ENCODE peak calls at places on chromosome 18, in eight cellular contexts. M is left ventricle myocardium inferior, X is breast epithelium, N is colonic mucosa, V is fibroblast of lung, Z is AG04450, E is right atrium auricular region, I is pancreas. C is an unnamed sample.

GRCh38 chr18:74012954-74013630 is 134.5 kb downstream of the FBXO15 start:
- DNase-seq in M (no peak), Z (no peak), V (no peak), N (no peak), E (no peak), I (no peak), X (no peak), C (no peak)

GRCh38 chr18:29874519-29875098 is 1167.9 kb downstream of the DSC3 start:
- DNase-seq in I (no peak), M (no peak), E (no peak), N (no peak), Z (no peak), X (no peak), V (peak; percentile 39), C (no peak)

GRCh38 chr18:70503060-70503459 is 214.2 kb downstream of the SOCS6 start:
- DNase-seq in I (no peak), M (no peak), N (no peak), X (no peak), V (no peak), E (no peak), Z (no peak), C (no peak)

GRCh38 chr18:31880186-31880898 is 62.6 kb downstream of the TRAPPC8 start:
- DNase-seq in I (no peak), V (no peak), N (no peak), E (no peak), Z (no peak), X (no peak), M (no peak), C (no peak)

GRCh38 chr18:62339106-62339988 is 14.2 kb downstream of the TNFRSF11A start:
- DNase-seq in N (peak; percentile 56), E (no peak), X (no peak), M (no peak), I (no peak), V (peak; percentile 89), Z (peak; percentile 21), C (no peak)

GRCh38 chr18:46917808-46918600 is 602 bp downstream of the KATNAL2 start:
- DNase-seq in Z (no peak), V (peak; percentile 33), X (no peak), N (peak; percentile 61), M (peak; percentile 30), I (peak; percentile 31), E (no peak), C (no peak)

GRCh38 chr18:6521804-6522418 is 107.2 kb upstream of the L3MBTL4 start:
- DNase-seq in E (no peak), M (no peak), V (peak; percentile 20), Z (peak; percentile 3), N (peak; percentile 56), I (no peak), X (peak; percentile 54), C (no peak)

GRCh38 chr18:67586101-67586500 is 69.6 kb upstream of the DSEL start:
- DNase-seq in M (no peak), E (no peak), I (no peak), V (no peak), Z (no peak), N (no peak), X (no peak), C (no peak)

GRCh38 chr18:63779386-63779785 is 4.2 kb downstream of the SERPINB7 start:
- DNase-seq in N (no peak), M (no peak), I (no peak), Z (no peak), V (no peak), E (no peak), X (no peak), C (no peak)

GRCh38 chr18:57819671-57820460 is 16.8 kb upstream of the ATP8B1 start:
- DNase-seq in N (peak; percentile 89), V (peak; percentile 91), X (peak; percentile 70), Z (peak; percentile 63), M (peak; percentile 62), I (peak; percentile 82), E (peak; percentile 81), C (no peak)

GRCh38 chr18:69968073-69968472 is 20.4 kb upstream of the CD226 start:
- DNase-seq in I (no peak), Z (no peak), E (no peak), V (no peak), X (no peak), M (no peak), N (no peak), C (no peak)

GRCh38 chr18:50099725-50100414 is 95.1 kb downstream of the MYO5B start:
- DNase-seq in Z (no peak), N (no peak), X (no peak), V (peak; percentile 72), I (no peak), M (no peak), E (no peak), C (no peak)

GRCh38 chr18:21194871-21195771 is 46.9 kb upstream of the GREB1L start:
- DNase-seq in V (peak; percentile 42), E (no peak), M (no peak), X (no peak), Z (no peak), I (no peak), N (no peak), C (no peak)

GRCh38 chr18:72555101-72555500 is 11.0 kb upstream of the CBLN2 start:
- DNase-seq in E (no peak), I (no peak), V (peak; percentile 38), Z (no peak), M (no peak), N (no peak), X (no peak), C (no peak)

GRCh38 chr18:3015203-3015590 is 2.3 kb upstream of the LPIN2 start:
- DNase-seq in M (no peak), I (no peak), X (no peak), Z (peak; percentile 36), E (no peak), N (no peak), V (peak; percentile 77), C (no peak)

DNA sequence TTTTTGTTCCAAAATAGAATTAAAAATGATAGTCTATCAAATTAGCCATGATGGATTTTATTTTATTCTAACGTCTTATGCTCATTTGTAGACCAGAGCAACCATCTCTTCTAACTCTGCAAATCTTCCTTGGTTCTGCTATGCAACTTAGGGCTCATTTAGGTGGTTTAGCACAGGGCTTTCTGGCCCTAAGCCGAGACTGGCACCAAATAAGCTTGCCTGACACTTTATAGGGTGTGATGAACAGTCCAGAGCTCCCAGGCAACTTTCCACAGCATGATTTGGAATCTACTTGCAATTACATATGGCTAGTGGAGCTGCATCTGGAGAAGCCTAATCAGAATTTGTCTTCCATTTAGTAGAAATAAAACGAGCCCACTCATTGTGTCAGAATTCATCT is 698.4 kb downstream of the MBD2 start:
- DNase-seq in E (no peak), Z (no peak), N (no peak), M (no peak), X (no peak), V (no peak), I (no peak), C (no peak)
- H3K27me3 ChIP-seq in E (no peaks in the 10 kb centered on the region), Z (no peaks in the 10 kb centered on the region), N (no peaks in the 10 kb centered on the region), M (no peaks in the 10 kb centered on the region), X (no peaks in the 10 kb centered on the region), V (no peaks in the 10 kb centered on the region), I (no peaks in the 10 kb centered on the region), C (no peaks in the 10 kb centered on the region)

GRCh38 chr18:44804033-44804432 is 123.3 kb downstream of the SETBP1 start:
- DNase-seq in V (no peak), M (no peak), E (no peak), N (no peak), I (no peak), Z (no peak), X (no peak), C (no peak)
- H3K27ac ChIP-seq in V (no peak overlapping the region), M (peak overlapping the region; percentile 74), E (peak overlapping the region; percentile 9), N (peak overlapping the region; percentile 51), I (no peak overlapping the region), Z (no peak overlapping the region), X (peak overlapping the region; percentile 48), C (peak overlapping the region; percentile 90)

DNA sequence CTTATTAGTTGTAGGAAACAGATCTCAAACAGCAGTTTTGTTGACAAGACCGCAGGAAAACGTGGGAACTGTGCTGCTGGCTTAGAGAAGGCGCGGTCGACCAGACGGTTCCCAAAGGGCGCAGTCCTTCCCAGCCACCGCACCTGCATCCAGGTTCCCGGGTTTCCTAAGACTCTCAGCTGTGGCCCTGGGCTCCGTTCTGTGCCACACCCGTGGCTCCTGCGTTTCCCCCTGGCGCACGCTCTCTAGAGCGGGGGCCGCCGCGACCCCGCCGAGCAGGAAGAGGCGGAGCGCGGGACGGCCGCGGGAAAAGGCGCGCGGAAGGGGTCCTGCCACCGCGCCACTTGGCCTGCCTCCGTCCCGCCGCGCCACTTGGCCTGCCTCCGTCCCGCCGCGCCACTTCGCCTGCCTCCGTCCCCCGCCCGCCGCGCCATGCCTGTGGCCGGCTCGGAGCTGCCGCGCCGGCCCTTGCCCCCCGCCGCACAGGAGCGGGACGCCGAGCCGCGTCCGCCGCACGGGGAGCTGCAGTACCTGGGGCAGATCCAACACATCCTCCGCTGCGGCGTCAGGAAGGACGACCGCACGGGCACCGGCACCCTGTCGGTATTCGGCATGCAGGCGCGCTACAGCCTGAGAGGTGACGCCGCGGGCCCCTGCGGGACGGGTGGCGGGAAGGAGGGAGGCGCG is at the start of gene TYMS:
- DNase-seq in E (no peak), X (no peak), I (peak; percentile 38), M (peak; percentile 21), V (peak; percentile 60), N (peak; percentile 88), Z (no peak), C (no peak)
- TF ChIP-seq CTCF in E (no peak), X (no peak), I (no peak), M (peak; percentile 33), V (no peak), N (no peak), Z (peak; percentile 15), C (no peak)

GRCh38 chr18:59273936-59274928 is 978 bp upstream of the RAX start:
- DNase-seq in M (no peak), X (no peak), E (no peak), N (no peak), I (no peak), V (no peak), Z (no peak), C (no peak)

GRCh38 chr18:59270689-59271257 is 2.5 kb downstream of the RAX start:
- DNase-seq in I (no peak), M (no peak), V (no peak), Z (no peak), X (no peak), N (no peak), E (no peak), C (no peak)

GRCh38 chr18:59272971-59273935 is at the start of gene RAX:
- DNase-seq in Z (no peak), V (no peak), I (no peak), M (no peak), E (no peak), X (no peak), N (no peak), C (no peak)

GRCh38 chr18:59271606-59272220 is 1.5 kb downstream of the RAX start:
- DNase-seq in I (no peak), Z (no peak), M (no peak), N (no peak), V (no peak), E (no peak), X (no peak), C (no peak)

DNA sequence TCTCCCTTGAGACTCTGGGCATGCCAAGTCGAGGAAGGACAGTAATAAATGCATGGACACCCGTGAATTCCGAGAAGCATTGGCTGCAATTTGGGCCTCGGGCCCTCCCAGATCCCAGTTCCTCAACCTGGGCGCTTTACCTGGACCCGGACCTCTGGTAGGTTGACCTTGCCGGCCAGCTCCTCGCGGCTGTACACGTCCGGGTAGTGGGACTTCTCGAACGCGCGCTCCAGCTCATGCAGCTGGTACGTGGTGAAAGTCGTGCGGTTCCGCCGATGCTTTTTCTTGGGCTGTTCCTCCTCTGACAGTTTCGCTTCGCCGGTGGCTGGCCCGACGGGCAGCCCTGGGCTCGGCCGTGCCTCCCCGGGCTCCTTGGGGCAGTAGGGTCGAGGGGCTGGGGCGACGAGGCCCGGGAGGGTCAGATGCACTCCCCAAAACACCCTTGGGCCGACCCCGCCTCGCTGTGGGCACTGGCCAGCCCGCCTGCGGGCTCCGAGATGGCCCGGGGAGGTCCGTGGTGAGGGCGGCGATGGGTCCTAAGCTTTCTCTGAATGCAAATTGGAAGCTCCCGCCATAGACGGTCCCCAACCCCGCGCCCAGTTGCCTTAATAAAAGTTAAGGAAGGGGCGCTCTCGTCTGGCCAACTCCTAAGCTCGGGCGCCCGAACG is 899 bp downstream of the RAX start:
- DNase-seq in N (no peak), I (no peak), E (no peak), Z (no peak), M (no peak), X (no peak), V (no peak), C (no peak)
- H3K27me3 ChIP-seq in N (peaks cover 85% of the 10 kb centered on the region), I (peaks cover 3% of the 10 kb centered on the region), E (peaks cover 46% of the 10 kb centered on the region), Z (peaks cover 95% of the 10 kb centered on the region), M (no peaks in the 10 kb centered on the region), X (peaks cover 94% of the 10 kb centered on the region), V (peaks cover 86% of the 10 kb centered on the region), C (peaks cover 4% of the 10 kb centered on the region)

C was measured in tibial artery.